ENCODE peak calls at places on chromosomes 3 and 15, in four cellular contexts. One of them, this sample, is unnamed. For H3K4me1, the result is how much of the 10 kb centered on the place peaks cover.

GRCh38 chr15:29670945-29671307 is 151.3 kb downstream of the TJP1 start:
- DNase-seq in stomach: peak
- DNase-seq in psoas muscle: no peak
- DNase-seq in pancreas: no peak
- DNase-seq in this sample: no peak

GRCh38 chr15:35921051-35921450 is 375.1 kb upstream of the DPH6 start:
- DNase-seq in psoas muscle: no peak
- DNase-seq in pancreas: no peak
- DNase-seq in stomach: no peak
- DNase-seq in this sample: no peak

GRCh38 chr3:108462899-108463298 is 47.5 kb downstream of the MYH15 start:
- DNase-seq in stomach: no peak
- DNase-seq in pancreas: no peak
- DNase-seq in psoas muscle: no peak
- DNase-seq in this sample: no peak

GRCh38 chr3:124730920-124731297 is 657 bp downstream of the UMPS start:
- DNase-seq in stomach: no peak
- DNase-seq in pancreas: no peak
- DNase-seq in psoas muscle: no peak
- DNase-seq in this sample: no peak

GRCh38 chr3:16455946-16456345 is 57.6 kb downstream of the RFTN1 start:
- DNase-seq in psoas muscle: no peak
- DNase-seq in stomach: no peak
- DNase-seq in pancreas: no peak
- DNase-seq in this sample: no peak

GRCh38 chr3:52685285-52685704 is 418 bp downstream of the PBRM1 start:
- DNase-seq in stomach: peak
- DNase-seq in pancreas: peak
- DNase-seq in psoas muscle: peak
- DNase-seq in this sample: peak

GRCh38 chr3:107643038-107643883 is 120.5 kb downstream of the BBX start:
- DNase-seq in psoas muscle: no peak
- DNase-seq in stomach: no peak
- DNase-seq in pancreas: no peak
- DNase-seq in this sample: no peak

GRCh38 chr3:108518895-108519294 is 8.5 kb upstream of the MYH15 start:
- DNase-seq in psoas muscle: no peak
- DNase-seq in stomach: no peak
- DNase-seq in pancreas: no peak
- DNase-seq in this sample: no peak

GRCh38 chr3:134318166-134318565 is 56.1 kb downstream of the AMOTL2 start:
- DNase-seq in pancreas: no peak
- DNase-seq in psoas muscle: no peak
- DNase-seq in stomach: no peak
- DNase-seq in this sample: no peak

GRCh38 chr15:34855397-34855796 is 60.0 kb upstream of the ACTC1 start:
- DNase-seq in stomach: no peak
- DNase-seq in pancreas: no peak
- DNase-seq in psoas muscle: no peak
- DNase-seq in this sample: no peak

GRCh38 chr3:152657002-152657400 is 177.9 kb upstream of the P2RY1 start:
- DNase-seq in psoas muscle: no peak
- DNase-seq in pancreas: no peak
- DNase-seq in stomach: no peak
- DNase-seq in this sample: no peak

GRCh38 chr3:11154036-11154952 is at the start of gene HRH1:
- DNase-seq in stomach: no peak
- DNase-seq in psoas muscle: peak
- DNase-seq in pancreas: no peak
- DNase-seq in this sample: no peak

GRCh38 chr3:183449391-183449790 is 21.0 kb upstream of the MCF2L2 start:
- DNase-seq in pancreas: no peak
- DNase-seq in psoas muscle: no peak
- DNase-seq in stomach: no peak
- DNase-seq in this sample: no peak

GRCh38 chr15:100041380-100041779 is 300.4 kb downstream of the ADAMTS17 start:
- DNase-seq in psoas muscle: no peak
- DNase-seq in pancreas: no peak
- DNase-seq in stomach: no peak
- DNase-seq in this sample: no peak

GRCh38 chr3:41224120-41224806 is 25.0 kb downstream of the CTNNB1 start:
- DNase-seq in stomach: no peak
- DNase-seq in pancreas: no peak
- DNase-seq in psoas muscle: no peak
- DNase-seq in this sample: no peak

GRCh38 chr3:58102371-58102750 is 94.1 kb downstream of the FLNB start:
- DNase-seq in psoas muscle: no peak
- DNase-seq in stomach: no peak
- DNase-seq in pancreas: no peak
- DNase-seq in this sample: no peak

GRCh38 chr3:143004823-143005222 is 3.5 kb downstream of the U2SURP start:
- DNase-seq in pancreas: no peak
- DNase-seq in stomach: no peak
- DNase-seq in psoas muscle: no peak
- DNase-seq in this sample: no peak

GRCh38 chr15:57486807-57487206 is 104.9 kb upstream of the MYZAP start:
- DNase-seq in stomach: no peak
- DNase-seq in psoas muscle: no peak
- DNase-seq in pancreas: no peak
- DNase-seq in this sample: no peak

GRCh38 chr3:65024148-65024547 is 336.3 kb upstream of the ADAMTS9 start:
- DNase-seq in stomach: no peak
- DNase-seq in psoas muscle: no peak
- DNase-seq in pancreas: no peak
- DNase-seq in this sample: no peak

GRCh38 chr3:150890320-150890719 is 14.9 kb downstream of the MINDY4B start:
- DNase-seq in pancreas: no peak
- DNase-seq in stomach: no peak
- DNase-seq in psoas muscle: no peak
- DNase-seq in this sample: no peak

GRCh38 chr15:88803920-88804247 is 648 bp downstream of the ACAN start:
- DNase-seq in stomach: no peak
- DNase-seq in psoas muscle: no peak
- DNase-seq in pancreas: no peak
- DNase-seq in this sample: no peak

DNA sequence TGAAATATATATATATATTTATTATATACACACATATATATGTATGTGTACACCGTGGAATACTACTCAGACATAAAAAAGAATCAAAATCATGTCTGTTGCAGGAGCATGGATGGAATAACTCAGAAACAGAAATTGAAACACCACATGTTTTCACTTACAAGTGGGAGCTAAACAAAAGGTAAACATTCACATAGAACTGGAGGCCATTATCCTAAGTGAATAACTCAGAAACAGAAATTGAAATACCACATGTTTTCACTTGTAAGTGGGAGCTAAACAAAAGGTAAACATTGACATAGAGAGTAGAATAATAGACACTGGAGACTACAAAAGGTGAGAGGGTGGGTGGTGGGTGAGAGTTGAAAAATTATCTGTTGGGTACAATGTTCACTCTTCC is 171.5 kb upstream of the GOLIM4 start:
- DNase-seq in stomach: no peak
- DNase-seq in psoas muscle: no peak
- DNase-seq in pancreas: no peak
- DNase-seq in this sample: no peak
- H3K4me1 ChIP-seq in stomach: under half
- H3K4me1 ChIP-seq in psoas muscle: under half
- H3K4me1 ChIP-seq in pancreas: under half
- H3K4me1 ChIP-seq in this sample: under half

GRCh38 chr3:25657293-25657692 is 7.4 kb downstream of the TOP2B start:
- DNase-seq in stomach: no peak
- DNase-seq in psoas muscle: no peak
- DNase-seq in pancreas: no peak
- DNase-seq in this sample: no peak
- H3K4me1 ChIP-seq in stomach: half or more
- H3K4me1 ChIP-seq in psoas muscle: half or more
- H3K4me1 ChIP-seq in pancreas: under half
- H3K4me1 ChIP-seq in this sample: under half

DNA sequence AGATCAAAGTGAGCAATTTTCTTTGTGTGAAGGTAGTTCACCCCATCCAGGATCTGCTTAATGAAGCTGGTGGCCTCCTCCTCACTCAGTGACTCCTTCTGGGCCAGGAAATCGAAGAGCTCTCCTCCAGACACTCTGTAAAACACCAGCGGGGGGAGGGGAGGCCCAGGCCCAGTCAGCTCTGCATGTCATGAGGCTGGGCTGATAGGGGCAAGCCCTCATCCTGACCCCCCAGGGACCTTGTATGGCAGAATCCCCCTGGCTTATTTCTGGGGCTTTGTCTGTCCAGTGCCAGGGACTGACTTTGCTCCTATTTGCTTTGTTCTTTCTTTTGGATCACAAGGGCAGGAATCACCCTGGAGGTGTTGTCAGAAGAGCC is 74.9 kb downstream of the DAPK2 start:
- DNase-seq in psoas muscle: no peak
- DNase-seq in stomach: no peak
- DNase-seq in pancreas: no peak
- DNase-seq in this sample: peak
- H3K4me1 ChIP-seq in psoas muscle: half or more
- H3K4me1 ChIP-seq in stomach: under half
- H3K4me1 ChIP-seq in pancreas: under half
- H3K4me1 ChIP-seq in this sample: half or more

GRCh38 chr3:113212155-113212844 is 943 bp downstream of the BOC start:
- DNase-seq in stomach: no peak
- DNase-seq in pancreas: peak
- DNase-seq in psoas muscle: peak
- DNase-seq in this sample: no peak
- H3K4me1 ChIP-seq in stomach: under half
- H3K4me1 ChIP-seq in pancreas: under half
- H3K4me1 ChIP-seq in psoas muscle: under half
- H3K4me1 ChIP-seq in this sample: under half

DNA sequence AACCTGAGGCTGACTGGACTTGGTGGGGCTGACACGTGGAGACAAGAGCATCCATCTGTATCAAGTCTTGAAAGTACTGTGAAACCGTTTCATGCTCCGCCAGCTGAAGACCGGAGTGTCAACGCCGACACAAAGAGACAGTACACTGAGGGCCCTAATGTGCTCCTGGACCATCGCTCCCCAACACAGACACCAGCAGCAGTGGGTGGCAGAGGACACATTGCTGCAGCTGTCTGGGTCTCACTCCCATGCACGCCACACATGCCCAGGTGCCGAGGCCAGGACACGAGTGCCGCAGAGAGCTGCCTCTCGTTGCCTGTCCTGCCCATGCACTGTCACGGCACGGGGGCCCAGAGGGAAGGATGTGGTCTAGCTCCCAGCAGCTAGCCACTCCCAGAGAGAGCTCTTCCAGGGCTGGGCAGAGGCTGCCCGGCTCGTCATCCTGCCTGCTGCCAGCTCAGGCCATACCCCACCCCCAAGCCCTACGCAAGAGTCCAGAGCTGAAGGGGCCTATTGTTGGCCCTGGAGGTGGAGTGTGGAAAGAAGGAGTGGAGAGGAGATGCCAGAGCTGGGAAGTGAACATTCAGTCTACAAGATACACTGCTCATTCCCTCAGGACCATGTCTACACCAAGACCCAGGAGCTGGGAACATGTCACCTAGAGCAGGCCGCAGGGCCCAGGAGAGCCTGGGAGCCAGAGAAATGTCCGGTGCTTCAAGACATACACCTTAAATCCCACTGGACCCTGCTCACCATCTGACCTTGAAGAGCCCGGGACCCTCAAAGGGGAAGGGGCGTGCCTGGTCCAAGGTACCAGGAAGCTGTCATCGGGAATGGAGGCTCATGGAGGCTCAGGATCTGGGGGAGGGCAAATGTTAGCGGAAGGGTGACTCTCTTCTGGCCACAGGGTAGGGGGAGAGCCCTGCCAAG is 7.7 kb downstream of the TNK2 start:
- DNase-seq in stomach: peak
- DNase-seq in pancreas: peak
- DNase-seq in psoas muscle: peak
- DNase-seq in this sample: peak
- H3K4me1 ChIP-seq in stomach: half or more
- H3K4me1 ChIP-seq in pancreas: under half
- H3K4me1 ChIP-seq in psoas muscle: half or more
- H3K4me1 ChIP-seq in this sample: under half

DNA sequence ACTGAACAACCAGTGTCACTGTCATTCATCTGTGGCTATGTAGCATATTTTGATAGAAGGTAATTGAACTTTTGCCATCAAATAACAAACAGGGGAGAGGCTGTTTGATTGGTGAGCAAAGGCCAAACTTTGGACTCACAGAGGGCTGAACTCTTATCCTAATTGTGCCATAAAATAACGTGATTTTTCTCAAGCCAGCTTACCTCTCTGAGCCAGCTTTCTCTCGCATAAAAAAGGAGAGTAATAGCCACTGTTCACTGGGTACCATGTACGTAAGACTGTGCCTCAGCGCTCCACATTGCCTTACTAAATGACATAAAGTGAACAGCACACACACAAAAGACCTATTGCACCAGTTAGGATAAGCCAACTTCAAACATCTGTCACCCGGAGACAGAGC is 216.9 kb downstream of the LRTM1 start:
- DNase-seq in psoas muscle: no peak
- DNase-seq in pancreas: no peak
- DNase-seq in stomach: no peak
- DNase-seq in this sample: no peak
- H3K4me1 ChIP-seq in psoas muscle: under half
- H3K4me1 ChIP-seq in pancreas: under half
- H3K4me1 ChIP-seq in stomach: under half
- H3K4me1 ChIP-seq in this sample: under half

GRCh38 chr3:188472331-188472730 is 318.4 kb downstream of the LPP start:
- DNase-seq in pancreas: no peak
- DNase-seq in psoas muscle: no peak
- DNase-seq in stomach: no peak
- DNase-seq in this sample: no peak
- H3K4me1 ChIP-seq in pancreas: under half
- H3K4me1 ChIP-seq in psoas muscle: under half
- H3K4me1 ChIP-seq in stomach: half or more
- H3K4me1 ChIP-seq in this sample: under half

DNA sequence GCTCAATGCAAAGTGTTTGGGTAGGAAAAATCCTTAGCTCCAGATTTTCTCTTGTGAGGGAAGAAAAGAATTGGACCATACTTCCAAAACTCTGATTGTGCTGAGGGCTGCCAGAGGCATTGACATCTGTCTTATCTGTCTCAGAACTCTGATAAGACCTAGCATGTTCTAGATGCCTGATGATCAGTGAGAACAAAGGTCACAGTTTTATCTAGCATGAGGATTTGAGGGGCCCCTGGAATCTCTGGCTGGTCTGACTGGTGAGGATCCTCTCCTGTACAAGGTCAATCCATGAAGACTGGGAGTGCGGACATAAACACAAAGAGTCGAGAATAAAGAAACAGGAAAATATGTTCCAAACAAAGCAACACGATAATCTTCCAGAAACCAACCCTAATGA is 40.1 kb downstream of the GPR149 start:
- DNase-seq in psoas muscle: no peak
- DNase-seq in stomach: no peak
- DNase-seq in pancreas: no peak
- DNase-seq in this sample: no peak
- H3K4me1 ChIP-seq in psoas muscle: under half
- H3K4me1 ChIP-seq in stomach: under half
- H3K4me1 ChIP-seq in pancreas: under half
- H3K4me1 ChIP-seq in this sample: under half

This sample was measured in Peyer's patch.